ENCODE peak calls at places on chromosome 18, in four cellular contexts. X is C1 segment of cervical spinal cord; M is head of caudate nucleus; Z is stimulated activated CD4-positive, alpha-beta T cell treated with anti-CD3 and anti-CD28 coated beads, TNF-alpha, amount 100 ng/mL, for 24 hours. W is an unnamed sample.

GRCh38 chr18:52422985-52423601 is 83.1 kb downstream of the DCC start:
- DNase-seq in M (no peak), Z (no peak), X (no peak), W (no peak)

GRCh38 chr18:9474103-9474982 is 970 bp upstream of the RALBP1 start:
- DNase-seq in X (peak), Z (no peak), M (peak), W (no peak)

GRCh38 chr18:80157708-80158343 is 48.8 kb downstream of the ADNP2 start:
- DNase-seq in M (peak), Z (peak), X (peak), W (peak)

GRCh38 chr18:44602380-44602779 is 78.3 kb upstream of the SETBP1 start:
- DNase-seq in M (no peak), X (no peak), Z (no peak), W (no peak)

GRCh38 chr18:28175930-28176673 is 828 bp downstream of the CDH2 start:
- DNase-seq in M (peak), Z (no peak), X (peak), W (peak)

GRCh38 chr18:44893045-44893706 is 212.5 kb downstream of the SETBP1 start:
- DNase-seq in Z (no peak), M (no peak), X (no peak), W (no peak)

GRCh38 chr18:49026501-49027378 is 76.0 kb upstream of the SMAD7 start:
- DNase-seq in Z (no peak), M (no peak), X (no peak), W (no peak)

GRCh38 chr18:13362617-13363016 is 144.1 kb downstream of the LDLRAD4 start:
- DNase-seq in Z (no peak), X (no peak), M (no peak), W (no peak)

GRCh38 chr18:58455318-58455950 is 173.5 kb downstream of the ALPK2 start:
- DNase-seq in Z (peak), X (no peak), M (no peak), W (no peak)

GRCh38 chr18:68925268-68925667 is 127.4 kb downstream of the CCDC102B start:
- DNase-seq in Z (no peak), M (no peak), X (no peak), W (no peak)

GRCh38 chr18:51028201-51028805 is 1.7 kb upstream of the SMAD4 start:
- DNase-seq in M (no peak), X (peak), Z (no peak), W (no peak)

GRCh38 chr18:72830109-72830508 is 37.7 kb downstream of the NETO1 start:
- DNase-seq in Z (no peak), X (no peak), M (no peak), W (peak)

GRCh38 chr18:6776193-6776592 is 46.7 kb downstream of the ARHGAP28 start:
- DNase-seq in M (no peak), Z (no peak), X (no peak), W (no peak)

GRCh38 chr18:809985-810642 is 1.9 kb downstream of the YES1 start:
- DNase-seq in X (no peak), M (no peak), Z (no peak), W (no peak)

GRCh38 chr18:58638446-58638845 is 9.6 kb upstream of the ALPK2 start:
- DNase-seq in Z (no peak), M (no peak), X (no peak), W (peak)

GRCh38 chr18:55433140-55433539 is 154.9 kb downstream of the TCF4 start:
- DNase-seq in M (no peak), X (no peak), Z (no peak), W (no peak)

GRCh38 chr18:21820035-21820810 is 79.6 kb downstream of the MIB1 start:
- DNase-seq in Z (no peak), M (no peak), X (no peak), W (peak)

GRCh38 chr18:62396381-62396780 is 71.3 kb downstream of the TNFRSF11A start:
- DNase-seq in M (no peak), X (no peak), Z (no peak), W (no peak)

GRCh38 chr18:683531-683930 is 26.1 kb downstream of the TYMS start:
- DNase-seq in X (no peak), Z (no peak), M (no peak), W (no peak)

GRCh38 chr18:57150828-57151227 is 3.9 kb downstream of the BOD1L2 start:
- DNase-seq in X (no peak), M (no peak), Z (no peak), W (no peak)

GRCh38 chr18:6781846-6782245 is 52.3 kb downstream of the ARHGAP28 start:
- DNase-seq in Z (no peak), M (no peak), X (no peak), W (peak)

GRCh38 chr18:57728941-57729511 is 74.1 kb downstream of the ATP8B1 start:
- DNase-seq in Z (no peak), X (no peak), M (no peak), W (no peak)

GRCh38 chr18:23337599-23338444 is 115.3 kb upstream of the RIOK3 start:
- DNase-seq in Z (no peak), X (no peak), M (no peak), W (no peak)

GRCh38 chr18:76384861-76385680 is 110.0 kb downstream of the ZNF516 start:
- DNase-seq in M (no peak), Z (no peak), X (no peak), W (no peak)